ENCODE peak calls at places on chromosomes 1 and 21, in seven cellular contexts. One of them, this sample, is unnamed.

GRCh38 chr1:31802190-31803150 is 13.4 kb downstream of the SPOCD1 start:
- DNase-seq in K562: no peak
- DNase-seq in HepG2: no peak
- DNase-seq in H1: no peak
- DNase-seq in GM12878: no peak
- DNase-seq in SK-N-SH: no peak
- DNase-seq in HCT116: no peak
- DNase-seq in this sample: no peak

GRCh38 chr1:203424861-203425667 is 50.5 kb upstream of the PRELP start:
- DNase-seq in GM12878: no peak
- DNase-seq in K562: no peak
- DNase-seq in H1: no peak
- DNase-seq in HepG2: no peak
- DNase-seq in HCT116: no peak
- DNase-seq in SK-N-SH: peak
- DNase-seq in this sample: no peak

GRCh38 chr1:201769966-201770365 is 59.0 kb upstream of the IPO9 start:
- DNase-seq in SK-N-SH: no peak
- DNase-seq in H1: no peak
- DNase-seq in GM12878: no peak
- DNase-seq in HepG2: no peak
- DNase-seq in HCT116: no peak
- DNase-seq in K562: no peak
- DNase-seq in this sample: no peak

GRCh38 chr1:211925016-211925415 is 94.5 kb upstream of the LPGAT1 start:
- DNase-seq in K562: peak
- DNase-seq in HCT116: no peak
- DNase-seq in HepG2: no peak
- DNase-seq in H1: no peak
- DNase-seq in SK-N-SH: no peak
- DNase-seq in GM12878: no peak
- DNase-seq in this sample: no peak

GRCh38 chr1:85581138-85581801 is 709 bp downstream of the CCN1 start:
- DNase-seq in HepG2: peak
- DNase-seq in GM12878: no peak
- DNase-seq in HCT116: no peak
- DNase-seq in SK-N-SH: peak
- DNase-seq in H1: no peak
- DNase-seq in K562: peak
- DNase-seq in this sample: no peak

GRCh38 chr1:92365378-92366044 is 66.7 kb downstream of the RPAP2 start:
- DNase-seq in SK-N-SH: no peak
- DNase-seq in HCT116: no peak
- DNase-seq in H1: no peak
- DNase-seq in GM12878: no peak
- DNase-seq in HepG2: no peak
- DNase-seq in K562: no peak
- DNase-seq in this sample: no peak

GRCh38 chr1:2380816-2381591 is 10.3 kb downstream of the MORN1 start:
- DNase-seq in K562: no peak
- DNase-seq in GM12878: no peak
- DNase-seq in HCT116: no peak
- DNase-seq in H1: no peak
- DNase-seq in SK-N-SH: no peak
- DNase-seq in HepG2: no peak
- DNase-seq in this sample: no peak

GRCh38 chr1:29200905-29201594 is 19.4 kb upstream of the SRSF4 start:
- DNase-seq in HCT116: no peak
- DNase-seq in HepG2: no peak
- DNase-seq in K562: no peak
- DNase-seq in SK-N-SH: no peak
- DNase-seq in H1: no peak
- DNase-seq in GM12878: no peak
- DNase-seq in this sample: no peak

GRCh38 chr1:230707732-230708630 is 5.9 kb downstream of the AGT start:
- DNase-seq in GM12878: no peak
- DNase-seq in K562: no peak
- DNase-seq in SK-N-SH: no peak
- DNase-seq in HCT116: no peak
- DNase-seq in HepG2: no peak
- DNase-seq in H1: no peak
- DNase-seq in this sample: no peak

GRCh38 chr1:18299441-18300338 is 181.0 kb upstream of the KLHDC7A start:
- DNase-seq in H1: no peak
- DNase-seq in SK-N-SH: peak
- DNase-seq in HepG2: peak
- DNase-seq in GM12878: no peak
- DNase-seq in HCT116: peak
- DNase-seq in K562: peak
- DNase-seq in this sample: no peak

GRCh38 chr1:205588691-205589445 is 42.9 kb downstream of the ELK4 start:
- DNase-seq in HepG2: peak
- DNase-seq in SK-N-SH: no peak
- DNase-seq in K562: peak
- DNase-seq in H1: peak
- DNase-seq in HCT116: no peak
- DNase-seq in GM12878: no peak
- DNase-seq in this sample: peak

GRCh38 chr1:210237514-210237913 is 4.9 kb downstream of the SERTAD4 start:
- DNase-seq in GM12878: no peak
- DNase-seq in HepG2: no peak
- DNase-seq in HCT116: no peak
- DNase-seq in SK-N-SH: no peak
- DNase-seq in K562: no peak
- DNase-seq in H1: no peak
- DNase-seq in this sample: no peak

GRCh38 chr21:14646893-14647292 is 100.8 kb upstream of the SAMSN1 start:
- DNase-seq in HCT116: no peak
- DNase-seq in GM12878: no peak
- DNase-seq in K562: no peak
- DNase-seq in H1: no peak
- DNase-seq in HepG2: no peak
- DNase-seq in SK-N-SH: no peak
- DNase-seq in this sample: no peak

GRCh38 chr1:179921981-179922380 is 32.6 kb upstream of the CEP350 start:
- DNase-seq in SK-N-SH: no peak
- DNase-seq in H1: no peak
- DNase-seq in K562: no peak
- DNase-seq in GM12878: no peak
- DNase-seq in HepG2: no peak
- DNase-seq in HCT116: no peak
- DNase-seq in this sample: no peak

GRCh38 chr1:212700892-212701819 is 1.5 kb upstream of the BATF3 start:
- DNase-seq in HepG2: no peak
- DNase-seq in SK-N-SH: peak
- DNase-seq in GM12878: no peak
- DNase-seq in K562: peak
- DNase-seq in HCT116: no peak
- DNase-seq in H1: peak
- DNase-seq in this sample: peak

GRCh38 chr1:38243106-38243505 is 196.5 kb upstream of the POU3F1 start:
- DNase-seq in GM12878: no peak
- DNase-seq in HCT116: no peak
- DNase-seq in HepG2: no peak
- DNase-seq in SK-N-SH: no peak
- DNase-seq in K562: peak
- DNase-seq in H1: no peak
- DNase-seq in this sample: peak

GRCh38 chr1:201268604-201269151 is 14.6 kb upstream of the PKP1 start:
- DNase-seq in HCT116: no peak
- DNase-seq in HepG2: no peak
- DNase-seq in K562: no peak
- DNase-seq in H1: no peak
- DNase-seq in GM12878: no peak
- DNase-seq in SK-N-SH: peak
- DNase-seq in this sample: no peak

DNA sequence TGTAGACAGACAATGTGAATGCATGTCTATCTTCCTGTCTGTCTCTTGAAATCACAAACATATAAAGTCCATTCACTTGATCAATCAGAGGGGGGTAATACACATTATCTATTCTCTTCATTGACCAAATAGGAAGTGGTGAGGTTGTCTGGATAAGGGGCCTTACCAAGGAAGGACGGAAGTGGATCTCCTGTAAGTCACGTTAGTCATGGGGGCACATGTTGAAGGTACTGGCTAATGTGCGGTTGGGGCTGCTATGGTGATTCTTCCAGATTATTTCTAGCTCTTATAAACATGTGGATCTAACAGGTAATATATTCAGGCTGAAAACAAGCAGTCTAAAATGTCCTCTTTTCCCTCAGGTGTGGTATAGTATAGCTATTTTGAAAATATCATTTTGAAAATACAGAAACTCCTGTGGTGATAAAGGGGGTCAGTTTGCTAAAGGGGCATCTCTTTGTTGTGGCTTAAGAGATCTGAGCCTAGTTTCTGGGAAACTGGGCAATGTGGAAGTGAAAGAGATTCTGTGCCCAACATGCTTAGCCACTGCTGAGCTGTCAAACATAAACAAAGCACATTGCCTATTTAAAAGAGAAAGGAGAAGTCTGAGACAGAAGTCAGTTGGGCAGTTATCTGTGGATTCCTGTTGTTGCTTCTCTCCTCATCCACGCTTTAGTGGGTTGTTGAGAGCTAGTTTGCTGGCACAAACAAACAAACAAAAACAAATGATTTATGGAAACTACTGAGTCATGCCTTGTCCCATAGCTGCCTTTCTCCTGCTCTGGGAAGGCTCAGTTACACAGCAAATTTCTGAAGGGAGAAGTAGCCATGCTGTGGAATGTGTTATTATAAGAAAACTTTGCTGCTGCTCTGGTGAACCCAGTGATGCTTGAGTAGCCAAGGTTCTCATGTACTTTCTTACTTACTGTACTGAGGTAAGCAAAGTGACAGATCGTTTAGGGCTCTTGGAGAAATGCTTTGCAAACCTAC is 166.9 kb downstream of the HLX start:
- DNase-seq in H1: no peak
- DNase-seq in K562: no peak
- DNase-seq in SK-N-SH: no peak
- DNase-seq in HepG2: no peak
- DNase-seq in HCT116: no peak
- DNase-seq in GM12878: peak
- DNase-seq in this sample: no peak
- H3K9ac ChIP-seq in H1: no peak
- H3K9ac ChIP-seq in K562: no peak
- H3K9ac ChIP-seq in SK-N-SH: no peak
- H3K9ac ChIP-seq in HepG2: no peak
- H3K9ac ChIP-seq in HCT116: no peak
- H3K9ac ChIP-seq in GM12878: peak
- H3K9ac ChIP-seq in this sample: no peak

GRCh38 chr1:172041102-172041501 is 199.8 kb downstream of the DNM3 start:
- DNase-seq in H1: no peak
- DNase-seq in HepG2: no peak
- DNase-seq in GM12878: no peak
- DNase-seq in K562: no peak
- DNase-seq in SK-N-SH: no peak
- DNase-seq in HCT116: no peak
- DNase-seq in this sample: no peak
- TF ChIP-seq YY1 in H1: no peak
- TF ChIP-seq YY1 in HepG2: no peak
- TF ChIP-seq YY1 in GM12878: no peak
- TF ChIP-seq YY1 in K562: no peak
- TF ChIP-seq YY1 in SK-N-SH: no peak
- TF ChIP-seq YY1 in HCT116: no peak
- TF ChIP-seq YY1 in this sample: no peak

DNA sequence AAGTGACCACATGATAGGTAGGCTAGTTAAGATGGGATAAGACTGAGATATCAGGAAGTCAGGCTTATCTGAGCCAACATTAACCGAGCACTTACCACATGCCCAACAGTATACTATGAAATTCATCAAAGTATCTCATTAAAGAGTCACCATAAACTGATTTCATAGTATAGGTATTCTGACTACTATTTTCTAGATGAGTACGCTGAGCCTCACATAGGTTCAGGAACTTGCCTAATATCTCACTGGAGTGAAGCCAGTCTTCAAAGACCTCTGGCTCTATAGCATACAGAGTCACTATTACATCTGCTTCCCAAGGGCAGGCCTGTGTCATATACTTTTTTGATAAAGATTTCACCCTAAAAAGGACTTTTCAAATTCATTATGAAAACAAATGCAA is 115.6 kb upstream of the NGF start:
- DNase-seq in H1: no peak
- DNase-seq in HepG2: no peak
- DNase-seq in GM12878: no peak
- DNase-seq in HCT116: no peak
- DNase-seq in SK-N-SH: no peak
- DNase-seq in K562: no peak
- DNase-seq in this sample: no peak
- H3K9ac ChIP-seq in H1: no peak
- H3K9ac ChIP-seq in HepG2: no peak
- H3K9ac ChIP-seq in GM12878: no peak
- H3K9ac ChIP-seq in HCT116: no peak
- H3K9ac ChIP-seq in SK-N-SH: no peak
- H3K9ac ChIP-seq in K562: no peak
- H3K9ac ChIP-seq in this sample: no peak

GRCh38 chr1:119565131-119565772 is 58.2 kb downstream of the HSD3B1 start:
- DNase-seq in SK-N-SH: no peak
- DNase-seq in H1: no peak
- DNase-seq in HepG2: no peak
- DNase-seq in HCT116: no peak
- DNase-seq in K562: no peak
- DNase-seq in GM12878: peak
- DNase-seq in this sample: no peak
- TF ChIP-seq YY1 in SK-N-SH: no peak
- TF ChIP-seq YY1 in H1: no peak
- TF ChIP-seq YY1 in HepG2: no peak
- TF ChIP-seq YY1 in HCT116: no peak
- TF ChIP-seq YY1 in K562: no peak
- TF ChIP-seq YY1 in GM12878: no peak
- TF ChIP-seq YY1 in this sample: no peak